ENCODE peak calls at places on chromosomes 7 and 10, in nine cellular contexts. P is activated T-cell treated with anti-CD3 and anti-CD28 coated beads for 1 hour, R is AG20443, A is NCI-H748 treated with DMSO at 0.1 percent for 48 hours, X is iris pigment epithelial cell, Y is right atrium auricular region, O is astrocyte of the spinal cord, M is activated gamma-delta T cell treated with Interleukin-2 at 50 U/mL for 16 hours, Q is progenitor cell of endocrine pancreas. U is an unnamed sample.

GRCh38 chr7:24587853-24588252 is 14.6 kb downstream of the PALS2 start:
- DNase-seq in A (peak; percentile 15), Y (no peak), O (no peak), P (peak; percentile 34), X (no peak), R (no peak), Q (no peak), M (peak; percentile 56), U (no peak)

GRCh38 chr7:101124376-101125056 is 2.4 kb upstream of the SERPINE1 start:
- DNase-seq in O (peak; percentile 97), X (peak; percentile 92), A (no peak), M (no peak), R (peak; percentile 68), P (no peak), Y (no peak), Q (no peak), U (no peak)

GRCh38 chr7:106793015-106793651 is 71.9 kb upstream of the PIK3CG start:
- DNase-seq in X (no peak), Y (no peak), P (peak; percentile 25), A (peak; percentile 46), M (peak; percentile 46), R (peak; percentile 26), O (peak; percentile 20), Q (no peak), U (no peak)

GRCh38 chr10:1367938-1368697 is 311.9 kb downstream of the WDR37 start:
- DNase-seq in X (no peak), Y (peak; percentile 21), M (no peak), P (no peak), Q (no peak), A (no peak), O (no peak), R (no peak), U (no peak)

GRCh38 chr7:34060548-34060947 is 155.2 kb downstream of the BMPER start:
- DNase-seq in Y (no peak), M (no peak), P (no peak), R (peak; percentile 47), O (no peak), Q (no peak), A (no peak), X (peak; percentile 93), U (no peak)

GRCh38 chr7:11911900-11912299 is 79.9 kb upstream of the THSD7A start:
- DNase-seq in R (no peak), O (no peak), X (no peak), Q (no peak), A (no peak), P (no peak), M (no peak), Y (no peak), U (no peak)

GRCh38 chr7:72925546-72926120 is 738 bp downstream of the POM121 start:
- DNase-seq in R (peak; percentile 10), Q (no peak), O (peak; percentile 6), A (no peak), Y (no peak), X (peak; percentile 8), P (no peak), M (no peak), U (no peak)

GRCh38 chr10:97120370-97120769 is 65.4 kb downstream of the SLIT1 start:
- DNase-seq in Y (no peak), M (no peak), R (no peak), A (no peak), P (no peak), Q (no peak), X (no peak), O (no peak), U (no peak)

GRCh38 chr7:129889133-129889854 is 63.5 kb downstream of the UBE2H start:
- DNase-seq in A (no peak), P (no peak), Y (no peak), Q (no peak), M (no peak), X (no peak), O (no peak), R (no peak), U (no peak)

GRCh38 chr7:102165136-102165535 is 121.5 kb upstream of the SH2B2 start:
- DNase-seq in Y (no peak), M (no peak), R (no peak), P (no peak), A (no peak), X (no peak), Q (no peak), O (no peak), U (no peak)

GRCh38 chr10:97542169-97543024 is 30.2 kb upstream of the ANKRD2 start:
- DNase-seq in R (peak; percentile 84), O (peak; percentile 97), A (no peak), P (no peak), Q (no peak), X (peak; percentile 94), Y (peak; percentile 89), M (no peak), U (no peak)

GRCh38 chr10:51937736-51938135 is 238.3 kb upstream of the CSTF2T start:
- DNase-seq in R (peak; percentile 55), M (no peak), Y (no peak), P (no peak), X (peak; percentile 87), A (no peak), Q (no peak), O (peak; percentile 60), U (no peak)

GRCh38 chr7:95471076-95471475 is 14.7 kb upstream of the ASB4 start:
- DNase-seq in O (no peak), Q (no peak), R (no peak), A (no peak), P (no peak), M (no peak), Y (no peak), X (no peak), U (no peak)

GRCh38 chr7:26993816-26994810 is 101.7 kb downstream of the HOXA1 start:
- DNase-seq in P (no peak), A (no peak), X (no peak), Q (no peak), R (peak; percentile 38), Y (no peak), M (no peak), O (peak; percentile 22), U (no peak)

GRCh38 chr10:62912086-62912485 is 95.9 kb upstream of the EGR2 start:
- DNase-seq in R (no peak), X (no peak), Y (no peak), O (no peak), Q (no peak), A (no peak), P (no peak), M (no peak), U (no peak)

GRCh38 chr7:12564996-12565764 is 5.3 kb upstream of the SCIN start:
- DNase-seq in P (no peak), O (no peak), Y (no peak), A (no peak), R (no peak), Q (no peak), M (no peak), X (peak; percentile 56), U (no peak)

GRCh38 chr7:1197997-1198632 is 34.6 kb upstream of the UNCX start:
- DNase-seq in O (peak; percentile 55), R (peak; percentile 90), X (peak; percentile 93), Q (no peak), M (no peak), P (no peak), Y (no peak), A (no peak), U (no peak)

GRCh38 chr7:39686261-39686924 is 63.0 kb downstream of the RALA start:
- DNase-seq in R (peak; percentile 32), Q (no peak), O (peak; percentile 36), X (no peak), M (no peak), Y (no peak), P (no peak), A (no peak), U (no peak)

GRCh38 chr7:2802082-2802481 is 42.0 kb downstream of the GNA12 start:
- DNase-seq in Y (no peak), O (peak; percentile 69), P (no peak), M (no peak), X (peak; percentile 63), R (no peak), Q (no peak), A (no peak), U (no peak)

GRCh38 chr10:89156161-89156560 is 51.0 kb downstream of the CH25H start:
- DNase-seq in P (no peak), R (no peak), Y (no peak), Q (no peak), M (no peak), X (no peak), O (no peak), A (no peak), U (no peak)

GRCh38 chr7:141785711-141786552 is 4.1 kb upstream of the TAS2R5 start:
- DNase-seq in Q (no peak), Y (no peak), R (peak; percentile 61), O (peak; percentile 63), M (peak; percentile 11), P (peak; percentile 5), X (peak; percentile 65), A (peak; percentile 39), U (peak; percentile 16)

GRCh38 chr10:74863508-74863907 is 37.1 kb downstream of the KAT6B start:
- DNase-seq in Y (no peak), M (no peak), X (peak; percentile 49), O (no peak), A (no peak), P (no peak), Q (no peak), R (no peak), U (no peak)

GRCh38 chr7:102991077-102991539 is 78.3 kb downstream of the LRRC17 start:
- DNase-seq in Y (no peak), X (no peak), Q (no peak), A (no peak), P (no peak), O (no peak), M (no peak), R (no peak), U (no peak)

GRCh38 chr10:73920084-73920483 is 9.2 kb downstream of the PLAU start:
- DNase-seq in X (no peak), Y (peak; percentile 69), P (no peak), Q (no peak), A (no peak), M (no peak), R (peak; percentile 73), O (no peak), U (no peak)

GRCh38 chr10:6347391-6347951 is 144.7 kb downstream of the PFKFB3 start:
- DNase-seq in M (peak; percentile 50), R (peak; percentile 71), Q (no peak), O (peak; percentile 30), X (no peak), Y (no peak), A (no peak), P (peak; percentile 23), U (no peak)

GRCh38 chr7:868189-868486 is 8.2 kb upstream of the GET4 start:
- DNase-seq in O (no peak), X (no peak), Y (no peak), M (no peak), A (no peak), Q (no peak), P (no peak), R (no peak), U (no peak)

GRCh38 chr10:43648083-43648391 is 644 bp downstream of the ZNF32 start:
- DNase-seq in P (no peak), M (no peak), O (no peak), Q (no peak), R (no peak), Y (no peak), X (no peak), A (no peak), U (no peak)

GRCh38 chr10:113273151-113273876 is 279.5 kb upstream of the HABP2 start:
- DNase-seq in Q (no peak), O (peak; percentile 5), M (no peak), R (peak; percentile 50), X (no peak), P (no peak), A (no peak), Y (peak; percentile 64), U (no peak)

GRCh38 chr10:102342958-102343357 is 52.5 kb upstream of the NFKB2 start:
- DNase-seq in X (peak; percentile 91), Y (no peak), P (no peak), Q (no peak), M (no peak), O (peak; percentile 87), R (peak; percentile 67), A (no peak), U (no peak)

GRCh38 chr7:158950914-158951635 is 94.7 kb downstream of the DYNC2I1 start:
- DNase-seq in M (no peak), R (no peak), O (no peak), Q (no peak), A (no peak), Y (no peak), P (no peak), X (peak; percentile 10), U (no peak)

U was measured in GM12864.